ENCODE peak calls at places on chromosomes 12 and 14, in four cellular contexts. One of them, this sample, is unnamed.

GRCh38 chr14:92759679-92760523 is 11.5 kb upstream of the LGMN start:
- DNase-seq in heart right ventricle: no peak
- DNase-seq in IMR-90: no peak
- DNase-seq in foreskin keratinocyte: no peak
- DNase-seq in this sample: no peak

GRCh38 chr12:9651265-9651729 is 18.2 kb upstream of the CLEC2D start:
- DNase-seq in heart right ventricle: no peak
- DNase-seq in foreskin keratinocyte: peak; percentile 66
- DNase-seq in IMR-90: peak; percentile 67
- DNase-seq in this sample: no peak

GRCh38 chr12:111444314-111444705 is 38.6 kb downstream of the SH2B3 start:
- DNase-seq in IMR-90: no peak
- DNase-seq in foreskin keratinocyte: no peak
- DNase-seq in heart right ventricle: no peak
- DNase-seq in this sample: no peak

GRCh38 chr14:77307099-77307496 is 13.6 kb downstream of the POMT2 start:
- DNase-seq in foreskin keratinocyte: no peak
- DNase-seq in IMR-90: peak; percentile 20
- DNase-seq in heart right ventricle: no peak
- DNase-seq in this sample: no peak

GRCh38 chr12:69428351-69429048 is 41.7 kb upstream of the FRS2 start:
- DNase-seq in foreskin keratinocyte: no peak
- DNase-seq in heart right ventricle: no peak
- DNase-seq in IMR-90: peak; percentile 3
- DNase-seq in this sample: no peak

GRCh38 chr14:31934767-31935266 is 142.3 kb upstream of the ARHGAP5 start:
- DNase-seq in IMR-90: peak; percentile 41
- DNase-seq in foreskin keratinocyte: peak; percentile 68
- DNase-seq in heart right ventricle: no peak
- DNase-seq in this sample: peak; percentile 39

GRCh38 chr12:57372233-57372632 is 58.6 kb downstream of the R3HDM2 start:
- DNase-seq in heart right ventricle: no peak
- DNase-seq in foreskin keratinocyte: no peak
- DNase-seq in IMR-90: peak; percentile 78
- DNase-seq in this sample: no peak

GRCh38 chr12:47307680-47308399 is 228.1 kb upstream of the AMIGO2 start:
- DNase-seq in heart right ventricle: no peak
- DNase-seq in IMR-90: peak; percentile 73
- DNase-seq in foreskin keratinocyte: peak; percentile 72
- DNase-seq in this sample: peak; percentile 38

GRCh38 chr12:127811988-127812387 is 455.0 kb upstream of the TMEM132C start:
- DNase-seq in heart right ventricle: peak; percentile 18
- DNase-seq in IMR-90: no peak
- DNase-seq in foreskin keratinocyte: no peak
- DNase-seq in this sample: peak; percentile 25

GRCh38 chr14:100529561-100530031 is 57.6 kb downstream of the BEGAIN start:
- DNase-seq in heart right ventricle: no peak
- DNase-seq in foreskin keratinocyte: no peak
- DNase-seq in IMR-90: no peak
- DNase-seq in this sample: no peak

GRCh38 chr12:115473257-115473956 is 789.4 kb upstream of the TBX3 start:
- DNase-seq in foreskin keratinocyte: no peak
- DNase-seq in heart right ventricle: no peak
- DNase-seq in IMR-90: no peak
- DNase-seq in this sample: no peak

GRCh38 chr12:58302487-58303011 is 361.2 kb downstream of the ATP23 start:
- DNase-seq in IMR-90: no peak
- DNase-seq in heart right ventricle: no peak
- DNase-seq in foreskin keratinocyte: no peak
- DNase-seq in this sample: no peak

GRCh38 chr12:26434299-26434915 is 239.0 kb downstream of the SSPN start:
- DNase-seq in IMR-90: peak; percentile 68
- DNase-seq in foreskin keratinocyte: peak; percentile 55
- DNase-seq in heart right ventricle: no peak
- DNase-seq in this sample: peak; percentile 29

GRCh38 chr14:40346275-40346674 is 914.0 kb upstream of the FBXO33 start:
- DNase-seq in heart right ventricle: no peak
- DNase-seq in foreskin keratinocyte: no peak
- DNase-seq in IMR-90: no peak
- DNase-seq in this sample: no peak

GRCh38 chr14:51491776-51492175 is 159.9 kb upstream of the FRMD6 start:
- DNase-seq in IMR-90: no peak
- DNase-seq in heart right ventricle: no peak
- DNase-seq in foreskin keratinocyte: no peak
- DNase-seq in this sample: no peak

GRCh38 chr14:71355324-71356201 is 448.3 kb downstream of the PCNX1 start:
- DNase-seq in heart right ventricle: no peak
- DNase-seq in IMR-90: peak; percentile 68
- DNase-seq in foreskin keratinocyte: peak; percentile 61
- DNase-seq in this sample: no peak

GRCh38 chr12:111248981-111249380 is 119.9 kb downstream of the PHETA1 start:
- DNase-seq in IMR-90: no peak
- DNase-seq in foreskin keratinocyte: peak; percentile 60
- DNase-seq in heart right ventricle: no peak
- DNase-seq in this sample: no peak

GRCh38 chr14:99203080-99203479 is 68.9 kb downstream of the BCL11B start:
- DNase-seq in heart right ventricle: no peak
- DNase-seq in foreskin keratinocyte: no peak
- DNase-seq in IMR-90: no peak
- DNase-seq in this sample: no peak

GRCh38 chr12:49644620-49644994 is 21.2 kb downstream of the PRPF40B start:
- DNase-seq in heart right ventricle: peak; percentile 80
- DNase-seq in IMR-90: peak; percentile 75
- DNase-seq in foreskin keratinocyte: peak; percentile 43
- DNase-seq in this sample: peak; percentile 10

GRCh38 chr12:54394281-54394719 is 9.8 kb upstream of the ZNF385A start:
- DNase-seq in IMR-90: peak; percentile 56
- DNase-seq in heart right ventricle: no peak
- DNase-seq in foreskin keratinocyte: peak; percentile 68
- DNase-seq in this sample: no peak

GRCh38 chr12:53980448-53981388 is 4.2 kb upstream of the HOXC10 start:
- DNase-seq in heart right ventricle: no peak
- DNase-seq in foreskin keratinocyte: no peak
- DNase-seq in IMR-90: no peak
- DNase-seq in this sample: no peak

GRCh38 chr14:90511795-90512331 is 115.0 kb downstream of the CALM1 start:
- DNase-seq in foreskin keratinocyte: no peak
- DNase-seq in heart right ventricle: no peak
- DNase-seq in IMR-90: no peak
- DNase-seq in this sample: no peak

GRCh38 chr14:50954811-50955372 is 10.6 kb upstream of the PYGL start:
- DNase-seq in foreskin keratinocyte: peak; percentile 73
- DNase-seq in IMR-90: peak; percentile 79
- DNase-seq in heart right ventricle: no peak
- DNase-seq in this sample: no peak

GRCh38 chr12:130051900-130052299 is 110.4 kb upstream of the FZD10 start:
- DNase-seq in heart right ventricle: no peak
- DNase-seq in foreskin keratinocyte: no peak
- DNase-seq in IMR-90: no peak
- DNase-seq in this sample: no peak
- H3K27me3 ChIP-seq in heart right ventricle: peaks cover 22% of the 10 kb centered on the region
- H3K27me3 ChIP-seq in foreskin keratinocyte: no peaks in the 10 kb centered on the region
- H3K27me3 ChIP-seq in IMR-90: no peaks in the 10 kb centered on the region
- H3K27me3 ChIP-seq in this sample: no peaks in the 10 kb centered on the region

DNA sequence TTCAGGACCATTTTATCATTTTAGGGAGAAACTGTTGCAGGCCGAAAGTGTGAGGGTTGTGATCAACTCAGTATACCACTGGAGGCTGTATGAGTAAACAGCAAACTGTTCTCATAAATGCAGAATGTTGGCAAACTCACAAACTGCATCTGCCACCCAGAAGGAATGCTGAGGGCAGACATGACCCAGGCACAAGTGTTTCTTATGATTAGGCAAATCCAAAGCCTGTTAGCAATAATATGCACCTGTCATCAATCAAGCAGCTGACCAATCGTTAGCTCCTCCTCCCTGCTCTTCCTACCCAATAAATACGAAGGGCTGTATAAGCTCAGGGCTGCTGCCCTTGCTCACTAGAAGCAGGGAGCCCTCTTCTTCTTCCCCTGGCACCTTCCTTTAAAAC is 15.0 kb upstream of the CCDC175 start:
- DNase-seq in foreskin keratinocyte: no peak
- DNase-seq in heart right ventricle: no peak
- DNase-seq in IMR-90: no peak
- DNase-seq in this sample: no peak
- H3K27me3 ChIP-seq in foreskin keratinocyte: peaks cover 4% of the 10 kb centered on the region
- H3K27me3 ChIP-seq in heart right ventricle: no peaks in the 10 kb centered on the region
- H3K27me3 ChIP-seq in IMR-90: peaks cover 2% of the 10 kb centered on the region
- H3K27me3 ChIP-seq in this sample: no peaks in the 10 kb centered on the region

DNA sequence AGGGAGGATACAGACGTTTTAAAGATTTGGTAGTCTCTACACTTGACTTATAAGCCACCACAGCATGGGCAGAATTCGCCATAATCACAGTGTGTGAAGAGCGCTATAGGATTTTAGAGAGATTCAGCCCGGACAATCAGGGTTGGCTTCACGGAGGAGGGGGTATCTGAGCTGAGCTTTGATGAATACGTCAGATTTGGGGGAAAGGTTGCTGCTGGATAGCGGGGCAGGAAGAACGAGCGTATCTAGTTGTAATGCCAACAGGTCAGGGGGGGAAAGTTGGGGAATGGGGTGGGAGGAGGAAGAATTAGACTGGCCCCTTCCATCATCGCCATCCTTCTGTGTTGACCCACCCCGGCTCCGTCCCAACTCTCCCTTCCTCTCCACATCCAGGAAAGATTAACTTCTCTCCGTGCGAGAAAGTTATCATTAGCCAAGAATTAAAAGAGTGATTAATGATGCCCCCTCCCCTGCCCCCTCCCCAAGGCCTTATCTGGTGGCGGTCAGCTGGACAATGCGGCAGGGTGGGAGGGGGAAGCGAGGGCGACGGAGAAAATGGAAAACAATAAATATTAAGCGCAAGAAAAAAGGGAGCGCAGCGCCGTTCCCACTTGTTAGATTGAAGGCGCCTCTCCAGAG is 13.5 kb upstream of the GPATCH2L start:
- DNase-seq in IMR-90: no peak
- DNase-seq in heart right ventricle: no peak
- DNase-seq in foreskin keratinocyte: no peak
- DNase-seq in this sample: no peak
- H3K27me3 ChIP-seq in IMR-90: peaks cover 42% of the 10 kb centered on the region
- H3K27me3 ChIP-seq in heart right ventricle: peaks cover 45% of the 10 kb centered on the region
- H3K27me3 ChIP-seq in foreskin keratinocyte: peaks cover 85% of the 10 kb centered on the region
- H3K27me3 ChIP-seq in this sample: peaks cover 52% of the 10 kb centered on the region

GRCh38 chr14:105055736-105056302 is 9.4 kb downstream of the GPR132 start:
- DNase-seq in foreskin keratinocyte: no peak
- DNase-seq in heart right ventricle: no peak
- DNase-seq in IMR-90: no peak
- DNase-seq in this sample: no peak

GRCh38 chr14:105055334-105055733 is 9.9 kb downstream of the GPR132 start:
- DNase-seq in heart right ventricle: no peak
- DNase-seq in foreskin keratinocyte: no peak
- DNase-seq in IMR-90: no peak
- DNase-seq in this sample: no peak

GRCh38 chr14:105053996-105054395 is 11.2 kb downstream of the GPR132 start:
- DNase-seq in heart right ventricle: no peak
- DNase-seq in foreskin keratinocyte: no peak
- DNase-seq in IMR-90: no peak
- DNase-seq in this sample: no peak

GRCh38 chr14:105058521-105059034 is 6.7 kb downstream of the GPR132 start:
- DNase-seq in heart right ventricle: no peak
- DNase-seq in foreskin keratinocyte: no peak
- DNase-seq in IMR-90: no peak
- DNase-seq in this sample: no peak

GRCh38 chr14:105056303-105056831 is 8.9 kb downstream of the GPR132 start:
- DNase-seq in IMR-90: no peak
- DNase-seq in foreskin keratinocyte: no peak
- DNase-seq in heart right ventricle: no peak
- DNase-seq in this sample: no peak
- H3K27me3 ChIP-seq in IMR-90: peaks cover 15% of the 10 kb centered on the region
- H3K27me3 ChIP-seq in foreskin keratinocyte: no peaks in the 10 kb centered on the region
- H3K27me3 ChIP-seq in heart right ventricle: no peaks in the 10 kb centered on the region
- H3K27me3 ChIP-seq in this sample: peaks cover 7% of the 10 kb centered on the region

DNA sequence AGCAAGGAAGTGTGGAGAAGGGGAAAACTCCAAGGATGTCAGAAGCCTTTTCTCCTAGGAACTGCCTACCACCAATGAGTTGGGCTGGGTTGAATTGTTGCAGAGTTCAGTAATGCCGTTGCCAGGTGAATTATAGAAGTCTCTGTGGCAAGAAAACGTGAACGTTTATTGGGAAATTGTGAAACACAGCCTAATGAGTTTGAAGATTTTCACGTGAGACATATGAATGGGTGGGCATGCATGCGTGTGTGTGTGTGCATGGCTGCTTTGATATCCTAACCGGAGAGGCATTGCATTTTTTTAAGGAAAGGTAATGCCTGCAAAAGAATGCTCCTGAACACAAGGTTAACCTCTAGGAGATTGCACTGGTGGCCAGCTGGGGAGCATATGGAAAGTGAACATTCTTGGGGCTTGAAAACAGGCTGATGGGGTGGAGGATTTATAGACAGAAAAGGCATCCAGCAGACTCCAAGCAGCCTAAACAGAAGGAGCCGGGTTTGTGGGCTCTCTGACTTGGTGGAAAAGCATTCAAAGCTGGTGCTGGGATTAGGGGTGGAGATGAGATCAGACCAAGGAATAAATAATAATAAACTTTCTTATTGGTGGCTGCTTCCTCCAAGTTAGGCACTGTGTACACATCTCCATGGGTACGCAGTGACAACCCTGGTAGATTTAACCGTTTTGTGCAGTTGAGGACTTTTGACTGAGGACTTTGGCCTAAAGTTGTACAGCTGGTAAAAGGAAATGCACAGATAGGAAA is 67.8 kb downstream of the NTF3 start:
- DNase-seq in foreskin keratinocyte: no peak
- DNase-seq in heart right ventricle: no peak
- DNase-seq in IMR-90: peak; percentile 97
- DNase-seq in this sample: no peak
- H3K27me3 ChIP-seq in foreskin keratinocyte: no peaks in the 10 kb centered on the region
- H3K27me3 ChIP-seq in heart right ventricle: no peaks in the 10 kb centered on the region
- H3K27me3 ChIP-seq in IMR-90: no peaks in the 10 kb centered on the region
- H3K27me3 ChIP-seq in this sample: peaks cover 2% of the 10 kb centered on the region

DNA sequence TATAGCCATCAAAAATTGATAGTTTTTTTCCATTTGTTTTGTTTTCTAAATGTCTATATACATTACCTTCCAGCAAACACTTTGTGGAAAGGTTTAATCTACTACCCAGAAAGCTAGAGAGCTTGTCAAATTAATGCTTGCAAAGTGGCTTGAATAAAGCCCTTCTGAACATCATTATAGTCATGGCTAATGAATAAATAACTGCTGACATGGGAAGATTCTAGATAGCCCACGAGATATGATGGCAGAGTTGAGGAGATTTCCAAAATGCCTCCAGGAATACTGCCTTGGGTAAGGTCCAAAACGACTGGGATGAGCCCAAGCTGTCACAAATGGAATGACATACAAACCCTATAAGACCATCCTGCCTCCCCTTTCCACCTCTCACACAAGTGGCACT is 26.3 kb downstream of the RERG start:
- DNase-seq in foreskin keratinocyte: no peak
- DNase-seq in IMR-90: no peak
- DNase-seq in heart right ventricle: no peak
- DNase-seq in this sample: no peak
- H3K27me3 ChIP-seq in foreskin keratinocyte: no peaks in the 10 kb centered on the region
- H3K27me3 ChIP-seq in IMR-90: no peaks in the 10 kb centered on the region
- H3K27me3 ChIP-seq in heart right ventricle: no peaks in the 10 kb centered on the region
- H3K27me3 ChIP-seq in this sample: no peaks in the 10 kb centered on the region

GRCh38 chr12:4441355-4442330 is 4.0 kb downstream of the FGF6 start:
- DNase-seq in heart right ventricle: no peak
- DNase-seq in IMR-90: no peak
- DNase-seq in foreskin keratinocyte: no peak
- DNase-seq in this sample: no peak
- H3K27me3 ChIP-seq in heart right ventricle: no peaks in the 10 kb centered on the region
- H3K27me3 ChIP-seq in IMR-90: peaks cover 14% of the 10 kb centered on the region
- H3K27me3 ChIP-seq in foreskin keratinocyte: peaks cover 28% of the 10 kb centered on the region
- H3K27me3 ChIP-seq in this sample: peaks cover 31% of the 10 kb centered on the region